ENCODE peak calls at places on chromosomes 12 and 14, in seven cellular contexts. One of them, this sample, is unnamed.

GRCh38 chr14:93033983-93034670 is 81.6 kb downstream of the ITPK1 start:
- DNase-seq in H9: peak
- DNase-seq in mesenchymal stem cell: no peak
- DNase-seq in IMR-90: no peak
- DNase-seq in mesendoderm: peak
- DNase-seq in H1: no peak
- DNase-seq in trophoblast cell: no peak
- DNase-seq in this sample: no peak

GRCh38 chr14:55097894-55098560 is 31.0 kb upstream of the LGALS3 start:
- DNase-seq in H9: no peak
- DNase-seq in mesenchymal stem cell: no peak
- DNase-seq in IMR-90: no peak
- DNase-seq in mesendoderm: no peak
- DNase-seq in H1: no peak
- DNase-seq in trophoblast cell: peak
- DNase-seq in this sample: no peak

GRCh38 chr14:73289308-73289707 is 52.0 kb downstream of the PAPLN start:
- DNase-seq in H9: no peak
- DNase-seq in mesenchymal stem cell: no peak
- DNase-seq in IMR-90: no peak
- DNase-seq in mesendoderm: no peak
- DNase-seq in H1: no peak
- DNase-seq in trophoblast cell: no peak
- DNase-seq in this sample: no peak

GRCh38 chr12:57898308-57898970 is 42.9 kb upstream of the ATP23 start:
- DNase-seq in H9: no peak
- DNase-seq in mesenchymal stem cell: no peak
- DNase-seq in IMR-90: peak
- DNase-seq in mesendoderm: no peak
- DNase-seq in H1: no peak
- DNase-seq in trophoblast cell: no peak
- DNase-seq in this sample: no peak

GRCh38 chr12:89082354-89082753 is 269.9 kb downstream of the DUSP6 start:
- DNase-seq in H9: no peak
- DNase-seq in mesenchymal stem cell: no peak
- DNase-seq in IMR-90: peak
- DNase-seq in mesendoderm: no peak
- DNase-seq in H1: no peak
- DNase-seq in trophoblast cell: no peak
- DNase-seq in this sample: no peak

GRCh38 chr14:90418053-90418452 is 21.2 kb downstream of the CALM1 start:
- DNase-seq in H9: no peak
- DNase-seq in mesenchymal stem cell: no peak
- DNase-seq in IMR-90: no peak
- DNase-seq in mesendoderm: no peak
- DNase-seq in H1: no peak
- DNase-seq in trophoblast cell: no peak
- DNase-seq in this sample: no peak

GRCh38 chr14:66380143-66380542 is 106.0 kb upstream of the CCDC196 start:
- DNase-seq in H9: no peak
- DNase-seq in mesenchymal stem cell: no peak
- DNase-seq in IMR-90: no peak
- DNase-seq in mesendoderm: no peak
- DNase-seq in H1: no peak
- DNase-seq in trophoblast cell: no peak
- DNase-seq in this sample: no peak

GRCh38 chr12:76696186-76696585 is 67.7 kb upstream of the ZDHHC17 start:
- DNase-seq in H9: no peak
- DNase-seq in mesenchymal stem cell: no peak
- DNase-seq in IMR-90: no peak
- DNase-seq in mesendoderm: no peak
- DNase-seq in H1: no peak
- DNase-seq in trophoblast cell: no peak
- DNase-seq in this sample: no peak

GRCh38 chr14:93688794-93689193 is 99.5 kb downstream of the PRIMA1 start:
- DNase-seq in H9: no peak
- DNase-seq in mesenchymal stem cell: no peak
- DNase-seq in IMR-90: no peak
- DNase-seq in mesendoderm: no peak
- DNase-seq in H1: no peak
- DNase-seq in trophoblast cell: no peak
- DNase-seq in this sample: no peak

GRCh38 chr12:68119250-68119649 is 40.3 kb downstream of the IFNG start:
- DNase-seq in H9: no peak
- DNase-seq in mesenchymal stem cell: no peak
- DNase-seq in IMR-90: no peak
- DNase-seq in mesendoderm: no peak
- DNase-seq in H1: no peak
- DNase-seq in trophoblast cell: no peak
- DNase-seq in this sample: no peak

GRCh38 chr12:113244015-113244983 is 23.0 kb downstream of the TPCN1 start:
- DNase-seq in H9: no peak
- DNase-seq in mesenchymal stem cell: peak
- DNase-seq in IMR-90: no peak
- DNase-seq in mesendoderm: no peak
- DNase-seq in H1: no peak
- DNase-seq in trophoblast cell: no peak
- DNase-seq in this sample: no peak

GRCh38 chr12:6766651-6767300 is 613 bp downstream of the PTMS start:
- DNase-seq in H9: peak
- DNase-seq in mesenchymal stem cell: peak
- DNase-seq in IMR-90: peak
- DNase-seq in mesendoderm: peak
- DNase-seq in H1: peak
- DNase-seq in trophoblast cell: peak
- DNase-seq in this sample: no peak

GRCh38 chr14:61568572-61569011 is 126.7 kb upstream of the HIF1A start:
- DNase-seq in H9: peak
- DNase-seq in mesenchymal stem cell: no peak
- DNase-seq in IMR-90: no peak
- DNase-seq in mesendoderm: peak
- DNase-seq in H1: peak
- DNase-seq in trophoblast cell: peak
- DNase-seq in this sample: no peak

GRCh38 chr12:10735428-10735827 is 12.3 kb upstream of the YBX3 start:
- DNase-seq in H9: no peak
- DNase-seq in mesenchymal stem cell: no peak
- DNase-seq in IMR-90: no peak
- DNase-seq in mesendoderm: no peak
- DNase-seq in H1: no peak
- DNase-seq in trophoblast cell: no peak
- DNase-seq in this sample: no peak
- H3K18ac ChIP-seq in H9: no peak
- H3K18ac ChIP-seq in mesenchymal stem cell: no peak
- H3K18ac ChIP-seq in IMR-90: no peak
- H3K18ac ChIP-seq in mesendoderm: no peak
- H3K18ac ChIP-seq in H1: no peak
- H3K18ac ChIP-seq in trophoblast cell: no peak
- H3K18ac ChIP-seq in this sample: no peak

GRCh38 chr12:29990971-29991370 is 207.2 kb upstream of the TMTC1 start:
- DNase-seq in H9: no peak
- DNase-seq in mesenchymal stem cell: no peak
- DNase-seq in IMR-90: peak
- DNase-seq in mesendoderm: no peak
- DNase-seq in H1: no peak
- DNase-seq in trophoblast cell: no peak
- DNase-seq in this sample: no peak
- H4K8ac ChIP-seq in H9: no peak
- H4K8ac ChIP-seq in mesenchymal stem cell: no peak
- H4K8ac ChIP-seq in IMR-90: no peak
- H4K8ac ChIP-seq in mesendoderm: no peak
- H4K8ac ChIP-seq in H1: no peak
- H4K8ac ChIP-seq in trophoblast cell: no peak
- H4K8ac ChIP-seq in this sample: no peak

DNA sequence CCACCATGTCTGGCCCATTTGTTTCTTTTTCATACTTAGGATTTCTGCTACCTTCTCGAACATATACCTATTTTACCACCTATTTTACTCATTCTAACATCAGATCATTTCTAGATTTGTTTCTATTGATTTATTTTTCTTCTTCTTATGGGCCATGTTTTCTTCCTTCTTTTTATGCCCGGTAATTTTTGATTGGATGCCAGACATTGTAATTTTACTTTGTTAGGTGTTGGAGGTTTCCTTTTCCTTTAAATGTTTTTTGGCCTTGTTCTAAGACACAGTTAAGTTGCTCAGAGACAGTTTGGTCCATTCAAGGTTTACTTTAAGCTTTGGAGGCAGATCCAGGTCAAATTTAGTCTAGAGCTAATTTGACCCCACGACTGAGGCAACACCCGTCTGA is 14.7 kb upstream of the BEGAIN start:
- DNase-seq in H9: no peak
- DNase-seq in mesenchymal stem cell: no peak
- DNase-seq in IMR-90: no peak
- DNase-seq in mesendoderm: no peak
- DNase-seq in H1: no peak
- DNase-seq in trophoblast cell: no peak
- DNase-seq in this sample: no peak
- H3K4ac ChIP-seq in H9: no peak
- H3K4ac ChIP-seq in mesenchymal stem cell: no peak
- H3K4ac ChIP-seq in IMR-90: no peak
- H3K4ac ChIP-seq in mesendoderm: no peak
- H3K4ac ChIP-seq in H1: no peak
- H3K4ac ChIP-seq in trophoblast cell: no peak
- H3K4ac ChIP-seq in this sample: no peak

GRCh38 chr14:102828201-102828600 is 51.0 kb downstream of the TRAF3 start:
- DNase-seq in H9: no peak
- DNase-seq in mesenchymal stem cell: no peak
- DNase-seq in IMR-90: no peak
- DNase-seq in mesendoderm: no peak
- DNase-seq in H1: no peak
- DNase-seq in trophoblast cell: peak
- DNase-seq in this sample: no peak
- H3K18ac ChIP-seq in H9: no peak
- H3K18ac ChIP-seq in mesenchymal stem cell: no peak
- H3K18ac ChIP-seq in IMR-90: no peak
- H3K18ac ChIP-seq in mesendoderm: no peak
- H3K18ac ChIP-seq in H1: no peak
- H3K18ac ChIP-seq in trophoblast cell: no peak
- H3K18ac ChIP-seq in this sample: no peak

DNA sequence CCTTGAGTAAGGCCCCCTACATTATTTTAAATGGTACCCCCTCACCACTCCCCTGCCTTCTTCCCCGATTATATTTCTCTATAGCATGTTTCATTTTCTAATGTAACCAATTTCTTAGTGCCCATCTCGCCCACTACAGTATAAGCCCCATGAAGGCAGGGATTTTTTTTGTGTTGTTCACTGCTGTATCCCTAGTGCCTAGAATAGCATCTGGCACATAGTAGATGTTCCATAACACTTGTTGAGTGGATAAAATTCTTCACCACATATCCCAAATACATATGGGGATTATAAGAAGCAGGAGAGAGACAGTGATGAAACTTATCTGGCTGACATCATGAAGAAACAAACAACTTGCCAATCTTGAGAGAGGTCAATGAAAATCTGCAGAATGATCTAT is 11.5 kb downstream of the FBXO21 start:
- DNase-seq in H9: no peak
- DNase-seq in mesenchymal stem cell: no peak
- DNase-seq in IMR-90: no peak
- DNase-seq in mesendoderm: no peak
- DNase-seq in H1: no peak
- DNase-seq in trophoblast cell: no peak
- DNase-seq in this sample: no peak
- H4K8ac ChIP-seq in H9: no peak
- H4K8ac ChIP-seq in mesenchymal stem cell: no peak
- H4K8ac ChIP-seq in IMR-90: no peak
- H4K8ac ChIP-seq in mesendoderm: no peak
- H4K8ac ChIP-seq in H1: no peak
- H4K8ac ChIP-seq in trophoblast cell: no peak
- H4K8ac ChIP-seq in this sample: no peak

GRCh38 chr14:30768791-30769190 is 105.6 kb upstream of the COCH start:
- DNase-seq in H9: no peak
- DNase-seq in mesenchymal stem cell: no peak
- DNase-seq in IMR-90: no peak
- DNase-seq in mesendoderm: no peak
- DNase-seq in H1: no peak
- DNase-seq in trophoblast cell: no peak
- DNase-seq in this sample: no peak

GRCh38 chr14:30770376-30770775 is 104.0 kb upstream of the COCH start:
- DNase-seq in H9: no peak
- DNase-seq in mesenchymal stem cell: no peak
- DNase-seq in IMR-90: no peak
- DNase-seq in mesendoderm: no peak
- DNase-seq in H1: no peak
- DNase-seq in trophoblast cell: no peak
- DNase-seq in this sample: no peak

GRCh38 chr14:30767624-30768023 is 106.7 kb upstream of the COCH start:
- DNase-seq in H9: no peak
- DNase-seq in mesenchymal stem cell: no peak
- DNase-seq in IMR-90: no peak
- DNase-seq in mesendoderm: no peak
- DNase-seq in H1: no peak
- DNase-seq in trophoblast cell: no peak
- DNase-seq in this sample: no peak

GRCh38 chr14:30771595-30771994 is 102.8 kb upstream of the COCH start:
- DNase-seq in H9: no peak
- DNase-seq in mesenchymal stem cell: no peak
- DNase-seq in IMR-90: no peak
- DNase-seq in mesendoderm: no peak
- DNase-seq in H1: no peak
- DNase-seq in trophoblast cell: no peak
- DNase-seq in this sample: no peak
- H3K4ac ChIP-seq in H9: no peak
- H3K4ac ChIP-seq in mesenchymal stem cell: no peak
- H3K4ac ChIP-seq in IMR-90: no peak
- H3K4ac ChIP-seq in mesendoderm: no peak
- H3K4ac ChIP-seq in H1: no peak
- H3K4ac ChIP-seq in trophoblast cell: no peak
- H3K4ac ChIP-seq in this sample: no peak

This sample was measured in neuronal stem cell.